ENCODE peak calls at places on chromosomes 13 and 19, in five cellular contexts. X, E, B, W and V are unnamed samples.

GRCh38 chr13:51246005-51246404 is 23.8 kb downstream of the FAM124A start:
- DNase-seq in X (no peak), E (no peak), B (no peak), W (no peak), V (no peak)

GRCh38 chr13:113627136-113627535 is 30.9 kb downstream of the ATP4B start:
- DNase-seq in X (no peak), E (no peak), B (no peak), W (no peak), V (no peak)

GRCh38 chr13:100673831-100674362 is 698 bp downstream of the TMTC4 start:
- DNase-seq in X (peak; percentile 27), E (peak; percentile 62), B (peak; percentile 50), W (no peak), V (peak; percentile 81)

GRCh38 chr13:26599403-26599802 is 41.9 kb downstream of the WASF3 start:
- DNase-seq in X (no peak), E (no peak), B (no peak), W (no peak), V (no peak)

GRCh38 chr13:87498681-87499080 is 172.5 kb upstream of the SLITRK5 start:
- DNase-seq in X (no peak), E (no peak), B (no peak), W (no peak), V (no peak)

GRCh38 chr13:41751277-41751676 is 209.6 kb downstream of the VWA8 start:
- DNase-seq in X (no peak), E (no peak), B (no peak), W (no peak), V (no peak)

GRCh38 chr19:29098091-29098490 is 114.9 kb downstream of the UQCRFS1 start:
- DNase-seq in X (no peak), E (no peak), B (no peak), W (no peak), V (no peak)

GRCh38 chr13:89061821-89062220 is 1390.7 kb downstream of the SLITRK5 start:
- DNase-seq in X (no peak), E (peak; percentile 52), B (no peak), W (no peak), V (peak; percentile 25)

GRCh38 chr13:41459754-41460111 is 2.4 kb downstream of the RGCC start:
- DNase-seq in X (no peak), E (no peak), B (peak; percentile 40), W (no peak), V (no peak)

GRCh38 chr13:36778083-36778671 is 40.8 kb upstream of the RFXAP start:
- DNase-seq in X (no peak), E (no peak), B (no peak), W (no peak), V (no peak)

GRCh38 chr13:74210693-74211393 is 76.6 kb upstream of the KLF12 start:
- DNase-seq in X (peak; percentile 89), E (no peak), B (no peak), W (peak; percentile 32), V (no peak)

GRCh38 chr13:24050292-24050711 is 110.2 kb upstream of the SPATA13 start:
- DNase-seq in X (no peak), E (no peak), B (no peak), W (no peak), V (peak; percentile 74)

GRCh38 chr13:41588899-41589298 is 131.5 kb downstream of the RGCC start:
- DNase-seq in X (no peak), E (no peak), B (peak; percentile 42), W (no peak), V (no peak)

GRCh38 chr19:4519172-4519496 is 848 bp upstream of the PLIN4 start:
- DNase-seq in X (no peak), E (no peak), B (no peak), W (no peak), V (no peak)

GRCh38 chr13:52842440-52842839 is 6.0 kb downstream of the PCDH8 start:
- DNase-seq in X (no peak), E (no peak), B (no peak), W (no peak), V (no peak)